ENCODE peak calls at places on chromosomes 3 and 15, in four cellular contexts. G is ACHN, Q is upper lobe of right lung, P is MM.1S. Z is an unnamed sample.

GRCh38 chr3:131848111-131848510 is 186.7 kb downstream of the CPNE4 start:
- DNase-seq in G (no peak), P (no peak), Q (no peak), Z (no peak)

GRCh38 chr3:14369675-14370669 is 32.4 kb upstream of the SLC6A6 start:
- DNase-seq in P (peak; percentile 68), G (peak; percentile 27), Q (peak; percentile 77), Z (no peak)

GRCh38 chr15:90261811-90262210 is 3.7 kb upstream of the NGRN start:
- DNase-seq in P (no peak), G (peak; percentile 6), Q (no peak), Z (no peak)

GRCh38 chr3:193508108-193508507 is 46.6 kb downstream of the ATP13A4 start:
- DNase-seq in G (no peak), Q (no peak), P (no peak), Z (no peak)

GRCh38 chr15:94252223-94252766 is 20.9 kb downstream of the MCTP2 start:
- DNase-seq in G (no peak), Q (no peak), P (no peak), Z (no peak)

GRCh38 chr3:70988111-70988510 is 595.4 kb downstream of the FOXP1 start:
- DNase-seq in P (no peak), Q (no peak), G (no peak), Z (no peak)

GRCh38 chr3:33579843-33580242 is 138.2 kb downstream of the CLASP2 start:
- DNase-seq in P (no peak), G (no peak), Q (no peak), Z (no peak)

GRCh38 chr3:148992027-148992634 is 791 bp downstream of the GYG1 start:
- DNase-seq in P (peak; percentile 47), G (peak; percentile 42), Q (peak; percentile 81), Z (peak; percentile 51)

GRCh38 chr3:122415104-122415744 is 638 bp downstream of the WDR5B start:
- DNase-seq in G (peak; percentile 48), P (peak; percentile 84), Q (no peak), Z (peak; percentile 86)

GRCh38 chr3:134449277-134449676 is 36.5 kb downstream of the ANAPC13 start:
- DNase-seq in Q (no peak), G (peak; percentile 60), P (no peak), Z (peak; percentile 17)

GRCh38 chr3:159187232-159187631 is 385.4 kb downstream of the MFSD1 start:
- DNase-seq in P (no peak), G (no peak), Q (no peak), Z (no peak)

GRCh38 chr3:125622381-125622788 is 27.1 kb upstream of the OSBPL11 start:
- DNase-seq in Q (peak; percentile 82), G (no peak), P (no peak), Z (no peak)

GRCh38 chr3:12339701-12340480 is 51.0 kb downstream of the PPARG start:
- DNase-seq in Q (no peak), G (no peak), P (no peak), Z (no peak)

GRCh38 chr3:156609115-156609514 is 54.2 kb upstream of the SSR3 start:
- DNase-seq in G (no peak), P (no peak), Q (no peak), Z (no peak)

GRCh38 chr3:52012699-52013098 is 17.0 kb upstream of the RPL29 start:
- DNase-seq in G (no peak), Q (peak; percentile 53), P (no peak), Z (no peak)

GRCh38 chr3:58349792-58350626 is 17.3 kb downstream of the PXK start:
- DNase-seq in P (no peak), G (no peak), Q (no peak), Z (no peak)

GRCh38 chr3:49359623-49360022 is 1.5 kb upstream of the GPX1 start:
- DNase-seq in Q (no peak), G (peak; percentile 65), P (no peak), Z (peak; percentile 53)

Z was measured in RKO.